ENCODE peak calls at places on chromosomes 13 and 19, in nine cellular contexts. E is KBM-7; V is activated T-helper 1 cell treated with anti-CD3 and anti-CD28 coated beads, Interleukin-2, amount 50 U/mL, for 16 hours; G is NCI-H1092 treated with DMSO at 0.1 percent for 48 hours; S is amniotic stem cell; W is astrocyte of the spinal cord; T is MV-4-11; X is astrocyte of the cerebellum; R is RWPE1. Z is an unnamed sample.

GRCh38 chr19:19387108-19387507 is 18.4 kb upstream of the GATAD2A start:
- DNase-seq in W (no peak), S (no peak), T (no peak), V (no peak), X (no peak), E (no peak), G (no peak), R (no peak), Z (no peak)

GRCh38 chr13:23715762-23716235 is 145.6 kb downstream of the TNFRSF19 start:
- DNase-seq in W (no peak), X (no peak), S (no peak), R (no peak), T (no peak), V (no peak), G (peak), E (no peak), Z (no peak)

GRCh38 chr13:107867701-107868661 is 347.4 kb downstream of the LIG4 start:
- DNase-seq in V (no peak), S (peak), X (no peak), W (peak), E (no peak), R (no peak), T (no peak), G (peak), Z (peak)

GRCh38 chr19:49853852-49854849 is 3.2 kb downstream of the PTOV1 start:
- DNase-seq in S (no peak), V (no peak), R (no peak), T (no peak), X (no peak), W (no peak), G (no peak), E (no peak), Z (no peak)

GRCh38 chr19:42693760-42694350 is 46.4 kb downstream of the PSG3 start:
- DNase-seq in R (peak), G (peak), X (peak), W (peak), S (peak), E (peak), V (no peak), T (no peak), Z (peak)

GRCh38 chr13:25978961-25979360 is 72.9 kb downstream of the SHISA2 start:
- DNase-seq in S (no peak), X (no peak), W (no peak), V (no peak), E (no peak), G (no peak), R (no peak), T (no peak), Z (no peak)

GRCh38 chr19:3514930-3515329 is 8.8 kb downstream of the FZR1 start:
- DNase-seq in X (no peak), S (no peak), R (no peak), G (no peak), T (no peak), W (no peak), V (no peak), E (no peak), Z (no peak)

GRCh38 chr19:2083174-2083854 is 12.8 kb downstream of the MOB3A start:
- DNase-seq in S (no peak), E (peak), T (peak), G (no peak), V (peak), W (no peak), R (no peak), X (no peak), Z (no peak)

GRCh38 chr19:37778613-37779138 is 710 bp downstream of the ZNF573 start:
- DNase-seq in T (peak), V (no peak), W (no peak), E (peak), G (no peak), R (peak), S (no peak), X (no peak), Z (no peak)

GRCh38 chr13:111929036-111929616 is 137.8 kb upstream of the SOX1 start:
- DNase-seq in E (no peak), G (no peak), R (no peak), W (no peak), X (no peak), T (no peak), S (no peak), V (no peak), Z (no peak)

GRCh38 chr13:24688111-24688510 is 7.9 kb downstream of the ATP12A start:
- DNase-seq in G (no peak), T (no peak), W (no peak), R (no peak), V (no peak), S (no peak), X (no peak), E (no peak), Z (peak)

GRCh38 chr13:37109080-37109678 is 3.7 kb upstream of the CSNK1A1L start:
- DNase-seq in S (peak), R (peak), G (peak), V (no peak), T (no peak), X (peak), W (peak), E (peak), Z (peak)

GRCh38 chr13:81283062-81283461 is 942.1 kb upstream of the SPRY2 start:
- DNase-seq in X (no peak), R (no peak), G (no peak), V (no peak), S (no peak), W (no peak), E (no peak), T (no peak), Z (no peak)

GRCh38 chr13:50375792-50376191 is 360.5 kb downstream of the KCNRG start:
- DNase-seq in S (peak), R (no peak), E (no peak), V (no peak), G (no peak), W (peak), T (no peak), X (no peak), Z (peak)

GRCh38 chr13:99062593-99062992 is 84.7 kb upstream of the DOCK9 start:
- DNase-seq in X (peak), R (peak), W (peak), G (peak), S (no peak), E (no peak), T (no peak), V (no peak), Z (peak)